ENCODE peak calls at places on chromosomes 7 and 10, in ten cellular contexts. K is A549, E is HepG2, R is K562, B is sigmoid colon, V is ovary, U is upper lobe of left lung, Y is GM12878, M is tibial nerve, P is transverse colon. C is an unnamed sample.

GRCh38 chr7:94400643-94401042 is 5.9 kb downstream of the COL1A2 start:
- DNase-seq in K (no peak), E (no peak), R (no peak), B (no peak), V (no peak), U (no peak), Y (no peak), M (no peak), P (no peak), C (no peak)

GRCh38 chr10:5645375-5645774 is 21.0 kb downstream of the ASB13 start:
- DNase-seq in K (no peak), E (no peak), R (no peak), B (peak), V (no peak), U (no peak), Y (no peak), M (peak), P (peak), C (no peak)

GRCh38 chr10:7610651-7611389 is 55.9 kb downstream of the ITIH5 start:
- DNase-seq in K (no peak), E (no peak), R (no peak), B (peak), V (peak), U (no peak), Y (no peak), M (peak), P (peak), C (no peak)

GRCh38 chr7:112010994-112011393 is 195.2 kb downstream of the DOCK4 start:
- DNase-seq in K (no peak), E (no peak), R (no peak), B (no peak), V (no peak), U (no peak), Y (no peak), M (no peak), P (no peak), C (no peak)

GRCh38 chr10:100364735-100365391 is 17.8 kb downstream of the SCD start:
- DNase-seq in K (peak), E (peak), R (no peak), B (peak), V (peak), U (peak), Y (no peak), M (peak), P (peak), C (no peak)

GRCh38 chr10:60230892-60231291 is 158.8 kb downstream of the ANK3 start:
- DNase-seq in K (no peak), E (no peak), R (no peak), B (no peak), V (no peak), U (no peak), Y (no peak), M (no peak), P (no peak), C (no peak)

GRCh38 chr10:112980908-112981307 is 30.9 kb downstream of the TCF7L2 start:
- DNase-seq in K (no peak), E (no peak), R (no peak), B (no peak), V (no peak), U (no peak), Y (no peak), M (no peak), P (no peak), C (no peak)

GRCh38 chr7:148185050-148185449 is 405.5 kb upstream of the C7orf33 start:
- DNase-seq in K (no peak), E (no peak), R (no peak), B (no peak), V (no peak), U (no peak), Y (no peak), M (no peak), P (no peak), C (no peak)

GRCh38 chr7:95470452-95470851 is 15.3 kb upstream of the ASB4 start:
- DNase-seq in K (peak), E (peak), R (no peak), B (no peak), V (peak), U (peak), Y (no peak), M (no peak), P (peak), C (no peak)

GRCh38 chr10:114367041-114367675 is 37.1 kb downstream of the AFAP1L2 start:
- DNase-seq in K (peak), E (no peak), R (no peak), B (no peak), V (peak), U (no peak), Y (no peak), M (no peak), P (no peak), C (no peak)

GRCh38 chr7:101373812-101374612 is 11.3 kb downstream of the COL26A1 start:
- DNase-seq in K (no peak), E (no peak), R (no peak), B (no peak), V (no peak), U (peak), Y (no peak), M (no peak), P (no peak), C (no peak)

GRCh38 chr7:131893627-131894345 is 337.4 kb upstream of the PODXL start:
- DNase-seq in K (no peak), E (no peak), R (no peak), B (no peak), V (no peak), U (no peak), Y (no peak), M (no peak), P (no peak), C (no peak)

GRCh38 chr10:132805599-132805998 is 19.7 kb upstream of the NKX6-2 start:
- DNase-seq in K (no peak), E (no peak), R (no peak), B (no peak), V (no peak), U (no peak), Y (no peak), M (no peak), P (no peak), C (no peak)

GRCh38 chr10:61900829-61901783 is at the start of gene ARID5B:
- DNase-seq in K (peak), E (peak), R (peak), B (no peak), V (peak), U (peak), Y (no peak), M (peak), P (peak), C (no peak)

GRCh38 chr7:17371656-17372524 is 73.4 kb downstream of the AHR start:
- DNase-seq in K (peak), E (peak), R (no peak), B (no peak), V (no peak), U (no peak), Y (no peak), M (no peak), P (no peak), C (no peak)

GRCh38 chr10:110495731-110496552 is 1.8 kb upstream of the DUSP5 start:
- DNase-seq in K (peak), E (no peak), R (peak), B (peak), V (peak), U (peak), Y (no peak), M (peak), P (peak), C (no peak)

GRCh38 chr7:149381245-149381644 is 79.6 kb downstream of the ZNF777 start:
- DNase-seq in K (no peak), E (no peak), R (no peak), B (no peak), V (no peak), U (no peak), Y (no peak), M (no peak), P (no peak), C (no peak)

GRCh38 chr7:94375713-94376112 is 19.0 kb upstream of the COL1A2 start:
- DNase-seq in K (no peak), E (no peak), R (no peak), B (peak), V (no peak), U (no peak), Y (no peak), M (peak), P (no peak), C (no peak)

GRCh38 chr10:65765006-65765546 is 1160.8 kb upstream of the LRRTM3 start:
- DNase-seq in K (no peak), E (no peak), R (no peak), B (no peak), V (no peak), U (no peak), Y (no peak), M (no peak), P (no peak), C (no peak)

GRCh38 chr7:43303740-43304241 is 191.3 kb downstream of the HECW1 start:
- DNase-seq in K (no peak), E (no peak), R (no peak), B (no peak), V (no peak), U (no peak), Y (no peak), M (no peak), P (no peak), C (no peak)

GRCh38 chr7:69605070-69605469 is 6.8 kb downstream of the AUTS2 start:
- DNase-seq in K (no peak), E (no peak), R (no peak), B (no peak), V (no peak), U (no peak), Y (no peak), M (no peak), P (no peak), C (no peak)

GRCh38 chr7:81776159-81776558 is 6.3 kb upstream of the HGF start:
- DNase-seq in K (no peak), E (no peak), R (no peak), B (no peak), V (no peak), U (peak), Y (no peak), M (no peak), P (no peak), C (no peak)

GRCh38 chr10:93992400-93993030 is 1.2 kb upstream of the PLCE1 start:
- DNase-seq in K (peak), E (no peak), R (no peak), B (no peak), V (no peak), U (no peak), Y (no peak), M (no peak), P (no peak), C (no peak)

GRCh38 chr10:42983595-42983990 is 93.3 kb upstream of the RET start:
- DNase-seq in K (no peak), E (no peak), R (no peak), B (peak), V (peak), U (no peak), Y (no peak), M (no peak), P (no peak), C (peak)

GRCh38 chr7:48101880-48102448 is 12.9 kb downstream of the UPP1 start:
- DNase-seq in K (no peak), E (peak), R (no peak), B (no peak), V (no peak), U (no peak), Y (no peak), M (no peak), P (no peak), C (peak)

GRCh38 chr7:100693312-100694195 is 496 bp downstream of the GIGYF1 start:
- DNase-seq in K (no peak), E (no peak), R (peak), B (peak), V (peak), U (no peak), Y (no peak), M (no peak), P (no peak), C (no peak)

GRCh38 chr7:3067193-3067592 is 23.5 kb upstream of the CARD11 start:
- DNase-seq in K (no peak), E (no peak), R (no peak), B (no peak), V (no peak), U (no peak), Y (no peak), M (no peak), P (no peak), C (no peak)

GRCh38 chr10:79385804-79386531 is 38.7 kb downstream of the PPIF start:
- DNase-seq in K (no peak), E (no peak), R (no peak), B (peak), V (peak), U (peak), Y (no peak), M (peak), P (no peak), C (peak)

GRCh38 chr7:16428672-16429071 is 7.3 kb upstream of the CRPPA start:
- DNase-seq in K (no peak), E (no peak), R (no peak), B (no peak), V (no peak), U (no peak), Y (no peak), M (no peak), P (peak), C (no peak)

GRCh38 chr10:43752682-43753081 is 104.0 kb upstream of the ZNF32 start:
- DNase-seq in K (no peak), E (no peak), R (no peak), B (no peak), V (no peak), U (no peak), Y (no peak), M (no peak), P (no peak), C (no peak)

GRCh38 chr10:58107506-58107905 is 160.2 kb downstream of the IPMK start:
- DNase-seq in K (peak), E (no peak), R (no peak), B (no peak), V (no peak), U (no peak), Y (no peak), M (no peak), P (no peak), C (no peak)

GRCh38 chr7:81162771-81163525 is 244.1 kb upstream of the SEMA3C start:
- DNase-seq in K (peak), E (no peak), R (no peak), B (no peak), V (no peak), U (no peak), Y (no peak), M (no peak), P (no peak), C (no peak)

GRCh38 chr10:132876967-132877366 is 65.4 kb downstream of the CFAP46 start:
- DNase-seq in K (no peak), E (no peak), R (no peak), B (peak), V (peak), U (peak), Y (no peak), M (no peak), P (no peak), C (no peak)

GRCh38 chr7:30645661-30646060 is 36.6 kb downstream of the CRHR2 start:
- DNase-seq in K (no peak), E (no peak), R (no peak), B (no peak), V (no peak), U (no peak), Y (no peak), M (no peak), P (no peak), C (peak)

GRCh38 chr10:94361161-94361794 is 1.5 kb downstream of the NOC3L start:
- DNase-seq in K (peak), E (peak), R (no peak), B (no peak), V (no peak), U (peak), Y (peak), M (peak), P (peak), C (no peak)

GRCh38 chr7:137395425-137395824 is 51.9 kb upstream of the PTN start:
- DNase-seq in K (no peak), E (no peak), R (no peak), B (peak), V (no peak), U (no peak), Y (no peak), M (no peak), P (peak), C (no peak)

GRCh38 chr10:34861293-34862004 is 46.4 kb upstream of the PARD3 start:
- DNase-seq in K (peak), E (peak), R (no peak), B (peak), V (peak), U (peak), Y (no peak), M (peak), P (peak), C (no peak)

GRCh38 chr10:45199380-45199740 is 116.0 kb downstream of the OR13A1 start:
- DNase-seq in K (no peak), E (no peak), R (no peak), B (no peak), V (no peak), U (no peak), Y (no peak), M (no peak), P (no peak), C (no peak)
- H3K4me3 ChIP-seq in K (no peak), E (no peak), R (no peak), B (no peak), V (no peak), U (no peak), Y (no peak), M (no peak), P (no peak), C (no peak)

GRCh38 chr7:114832906-114833595 is 88.8 kb upstream of the MDFIC start:
- DNase-seq in K (no peak), E (no peak), R (no peak), B (no peak), V (no peak), U (no peak), Y (peak), M (no peak), P (no peak), C (no peak)

GRCh38 chr7:114830952-114831351 is 90.9 kb upstream of the MDFIC start:
- DNase-seq in K (no peak), E (no peak), R (no peak), B (no peak), V (no peak), U (no peak), Y (no peak), M (no peak), P (no peak), C (no peak)

GRCh38 chr7:114835303-114835702 is 86.6 kb upstream of the MDFIC start:
- DNase-seq in K (no peak), E (no peak), R (no peak), B (no peak), V (no peak), U (no peak), Y (no peak), M (no peak), P (no peak), C (no peak)

DNA sequence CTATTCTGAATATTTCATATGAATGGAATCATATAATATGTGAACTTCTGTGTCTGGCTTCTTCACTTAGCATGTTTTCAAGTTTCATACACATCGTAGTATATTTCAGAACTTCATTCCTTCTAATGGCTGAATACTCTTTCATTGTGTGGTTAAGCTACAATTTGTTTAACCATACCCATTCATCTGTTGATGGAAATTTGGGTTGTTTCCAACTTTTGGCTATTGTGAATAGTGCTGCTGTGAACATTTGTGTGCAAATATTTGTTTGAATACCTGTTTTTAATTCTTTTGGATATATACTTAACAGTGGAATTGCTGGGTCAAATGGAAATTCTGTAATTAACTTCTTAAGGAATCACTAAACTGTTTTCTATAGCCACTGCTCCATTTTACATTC is 86.0 kb upstream of the MDFIC start:
- DNase-seq in K (no peak), E (no peak), R (no peak), B (no peak), V (no peak), U (no peak), Y (no peak), M (no peak), P (no peak), C (no peak)
- TF ChIP-seq EP300 in K (no peak), E (no peak), R (no peak), B (no peak), V (no peak), U (no peak), Y (no peak), M (no peak), P (no peak), C (no peak)

GRCh38 chr10:27285093-27285492 is 44.5 kb upstream of the ACBD5 start:
- DNase-seq in K (peak), E (peak), R (no peak), B (no peak), V (no peak), U (no peak), Y (no peak), M (no peak), P (no peak), C (no peak)
- H3K27ac ChIP-seq in K (no peak), E (no peak), R (no peak), B (no peak), V (no peak), U (no peak), Y (no peak), M (no peak), P (no peak), C (no peak)

GRCh38 chr7:115724400-115725056 is 306.0 kb downstream of the TFEC start:
- DNase-seq in K (peak), E (peak), R (no peak), B (no peak), V (no peak), U (no peak), Y (no peak), M (no peak), P (peak), C (no peak)
- H3K4me3 ChIP-seq in K (no peak), E (no peak), R (no peak), B (no peak), V (no peak), U (no peak), Y (no peak), M (no peak), P (no peak), C (no peak)

GRCh38 chr7:129122086-129122750 is 22.3 kb upstream of the TSPAN33 start:
- DNase-seq in K (no peak), E (no peak), R (no peak), B (no peak), V (no peak), U (no peak), Y (peak), M (no peak), P (no peak), C (no peak)
- TF ChIP-seq EP300 in K (no peak), E (no peak), R (no peak), B (no peak), V (no peak), U (no peak), Y (peak), M (no peak), P (no peak), C (no peak)

GRCh38 chr7:12508554-12508953 is 62.0 kb upstream of the SCIN start:
- DNase-seq in K (no peak), E (no peak), R (no peak), B (no peak), V (no peak), U (no peak), Y (no peak), M (no peak), P (no peak), C (no peak)
- H3K27ac ChIP-seq in K (no peak), E (no peak), R (no peak), B (no peak), V (no peak), U (no peak), Y (no peak), M (no peak), P (no peak), C (no peak)